ENCODE peak calls at places on chromosome 17, in five cellular contexts. F is body of pancreas, P is RWPE2, X is aorta, L is foreskin keratinocyte. H is an unnamed sample.

GRCh38 chr17:55434721-55435120 is 13.1 kb upstream of the MMD start:
- ATAC-seq in F (no peak), P (no peak), X (no peak), L (peak), H (no peak)

GRCh38 chr17:38748329-38749221 is at the start of gene PCGF2:
- ATAC-seq in F (peak), P (peak), X (peak), L (no peak), H (peak)

GRCh38 chr17:81511800-81512559 is 619 bp downstream of the ACTG1 start:
- ATAC-seq in F (peak), P (no peak), X (no peak), L (no peak), H (no peak)

GRCh38 chr17:41478240-41478639 is 2.7 kb downstream of the KRT35 start:
- ATAC-seq in F (no peak), P (no peak), X (no peak), L (no peak), H (peak)

GRCh38 chr17:9725575-9725974 is 65.8 kb downstream of the DHRS7C start:
- ATAC-seq in F (no peak), P (no peak), X (no peak), L (no peak), H (no peak)

GRCh38 chr17:41486809-41487530 is 2.7 kb downstream of the KRT36 start:
- ATAC-seq in F (peak), P (no peak), X (no peak), L (no peak), H (no peak)

GRCh38 chr17:37147301-37147812 is 198.6 kb downstream of the AATF start:
- ATAC-seq in F (no peak), P (peak), X (no peak), L (peak), H (peak)

GRCh38 chr17:3723188-3723555 is 531 bp upstream of the HASPIN start:
- ATAC-seq in F (no peak), P (no peak), X (no peak), L (peak), H (peak)

GRCh38 chr17:55930291-55930809 is 179.5 kb downstream of the PCTP start:
- ATAC-seq in F (no peak), P (no peak), X (no peak), L (no peak), H (no peak)

GRCh38 chr17:61334673-61335072 is 65.0 kb upstream of the TBX2 start:
- ATAC-seq in F (no peak), P (no peak), X (no peak), L (no peak), H (no peak)

GRCh38 chr17:54754560-54754959 is 146.1 kb upstream of the TOM1L1 start:
- ATAC-seq in F (no peak), P (no peak), X (no peak), L (no peak), H (no peak)

GRCh38 chr17:63140255-63140654 is 174.2 kb downstream of the TANC2 start:
- ATAC-seq in F (no peak), P (no peak), X (no peak), L (no peak), H (no peak)

GRCh38 chr17:34527121-34527907 is 52.1 kb upstream of the TMEM132E start:
- ATAC-seq in F (no peak), P (no peak), X (no peak), L (no peak), H (no peak)

GRCh38 chr17:4631431-4631830 is 10.0 kb downstream of the ALOX15 start:
- ATAC-seq in F (no peak), P (no peak), X (no peak), L (no peak), H (no peak)

GRCh38 chr17:35660902-35661301 is 70.5 kb upstream of the RASL10B start:
- ATAC-seq in F (no peak), P (no peak), X (no peak), L (no peak), H (no peak)

GRCh38 chr17:75589017-75589918 is 1.7 kb downstream of the MYO15B start:
- ATAC-seq in F (peak), P (peak), X (peak), L (peak), H (peak)

GRCh38 chr17:13885550-13885949 is 183.8 kb upstream of the COX10 start:
- ATAC-seq in F (no peak), P (no peak), X (no peak), L (no peak), H (no peak)

GRCh38 chr17:76262732-76263344 is 2.3 kb upstream of the UBALD2 start:
- ATAC-seq in F (peak), P (no peak), X (no peak), L (no peak), H (peak)

GRCh38 chr17:8056232-8056975 is 17.5 kb downstream of the ALOX15B start:
- ATAC-seq in F (peak), P (peak), X (peak), L (peak), H (peak)

GRCh38 chr17:51064061-51064735 is 56.5 kb downstream of the SPAG9 start:
- ATAC-seq in F (no peak), P (peak), X (no peak), L (peak), H (no peak)

GRCh38 chr17:31521632-31522283 is 130.3 kb downstream of the RAB11FIP4 start:
- ATAC-seq in F (no peak), P (no peak), X (no peak), L (no peak), H (no peak)

GRCh38 chr17:82118178-82118814 is 20.3 kb upstream of the FASN start:
- ATAC-seq in F (peak), P (no peak), X (no peak), L (no peak), H (no peak)

GRCh38 chr17:80546267-80546666 is 1.6 kb downstream of the RPTOR start:
- ATAC-seq in F (no peak), P (no peak), X (no peak), L (no peak), H (no peak)

GRCh38 chr17:320809-321385 is 31.7 kb downstream of the RPH3AL start:
- ATAC-seq in F (no peak), P (no peak), X (peak), L (no peak), H (peak)

GRCh38 chr17:56863974-56864373 is 30.0 kb downstream of the DGKE start:
- ATAC-seq in F (no peak), P (no peak), X (no peak), L (no peak), H (no peak)

GRCh38 chr17:9802701-9803100 is 11.3 kb upstream of the DHRS7C start:
- ATAC-seq in F (no peak), P (peak), X (no peak), L (no peak), H (no peak)

GRCh38 chr17:46732754-46733398 is 85.6 kb downstream of the WNT3 start:
- ATAC-seq in F (no peak), P (no peak), X (no peak), L (no peak), H (no peak)

GRCh38 chr17:20066253-20066652 is 57.1 kb downstream of the SPECC1 start:
- ATAC-seq in F (peak), P (peak), X (peak), L (peak), H (no peak)

GRCh38 chr17:73013299-73013698 is 79.2 kb downstream of the SLC39A11 start:
- ATAC-seq in F (no peak), P (no peak), X (no peak), L (no peak), H (no peak)

GRCh38 chr17:21286066-21286770 is 1.7 kb downstream of the MAP2K3 start:
- ATAC-seq in F (peak), P (peak), X (peak), L (peak), H (peak)

GRCh38 chr17:19759934-19760530 is 11.9 kb upstream of the ALDH3A1 start:
- ATAC-seq in F (no peak), P (no peak), X (no peak), L (no peak), H (no peak)

GRCh38 chr17:75036643-75037268 is 10.0 kb downstream of the ATP5PD start:
- ATAC-seq in F (no peak), P (peak), X (peak), L (peak), H (peak)

GRCh38 chr17:16599537-16599936 is 30.5 kb upstream of the ZNF287 start:
- ATAC-seq in F (no peak), P (no peak), X (no peak), L (no peak), H (no peak)

GRCh38 chr17:2253362-2253761 is 50.2 kb downstream of the SMG6 start:
- ATAC-seq in F (no peak), P (no peak), X (no peak), L (no peak), H (no peak)

GRCh38 chr17:50764860-50765259 is 2.5 kb downstream of the ANKRD40CL start:
- ATAC-seq in F (no peak), P (no peak), X (no peak), L (no peak), H (no peak)

GRCh38 chr17:73265646-73266640 is 4.3 kb upstream of the CPSF4L start:
- ATAC-seq in F (no peak), P (no peak), X (no peak), L (no peak), H (no peak)

GRCh38 chr17:72104164-72104862 is 16.5 kb upstream of the SOX9 start:
- ATAC-seq in F (no peak), P (no peak), X (no peak), L (no peak), H (peak)

GRCh38 chr17:38673714-38674012 is 1.1 kb downstream of the EPOP start:
- ATAC-seq in F (peak), P (no peak), X (peak), L (no peak), H (no peak)

H was measured in esophagus mucosa.